ENCODE peak calls at places on chromosomes 16 and 17, in six cellular contexts. One of them, this sample, is unnamed.

GRCh38 chr16:73183678-73184092 is 135.8 kb upstream of the ZFHX3 start:
- DNase-seq in IMR-90: no peak
- DNase-seq in H9: no peak
- DNase-seq in mesenchymal stem cell: no peak
- DNase-seq in neuronal stem cell: no peak
- DNase-seq in trophoblast cell: no peak
- DNase-seq in this sample: no peak

GRCh38 chr16:85429776-85430522 is 183.2 kb upstream of the GSE1 start:
- DNase-seq in neuronal stem cell: no peak
- DNase-seq in mesenchymal stem cell: no peak
- DNase-seq in trophoblast cell: no peak
- DNase-seq in IMR-90: no peak
- DNase-seq in H9: no peak
- DNase-seq in this sample: no peak

GRCh38 chr17:77451894-77452852 is 311.4 kb downstream of the SEC14L1 start:
- DNase-seq in H9: peak
- DNase-seq in IMR-90: peak
- DNase-seq in mesenchymal stem cell: peak
- DNase-seq in neuronal stem cell: no peak
- DNase-seq in trophoblast cell: peak
- DNase-seq in this sample: peak

GRCh38 chr16:64061621-64062020 is 1060.2 kb downstream of the CDH11 start:
- DNase-seq in trophoblast cell: no peak
- DNase-seq in mesenchymal stem cell: no peak
- DNase-seq in IMR-90: no peak
- DNase-seq in neuronal stem cell: no peak
- DNase-seq in H9: no peak
- DNase-seq in this sample: no peak

GRCh38 chr17:16448490-16448889 is 33.1 kb downstream of the TRPV2 start:
- DNase-seq in trophoblast cell: no peak
- DNase-seq in mesenchymal stem cell: no peak
- DNase-seq in H9: no peak
- DNase-seq in neuronal stem cell: no peak
- DNase-seq in IMR-90: no peak
- DNase-seq in this sample: no peak

GRCh38 chr17:68290955-68291835 is at the start of the genes ARSG and SLC16A6:
- DNase-seq in neuronal stem cell: peak
- DNase-seq in mesenchymal stem cell: peak
- DNase-seq in trophoblast cell: no peak
- DNase-seq in H9: peak
- DNase-seq in IMR-90: peak
- DNase-seq in this sample: peak

GRCh38 chr16:9500872-9501271 is 409.4 kb downstream of the HAPSTR1 start:
- DNase-seq in IMR-90: no peak
- DNase-seq in neuronal stem cell: no peak
- DNase-seq in H9: no peak
- DNase-seq in mesenchymal stem cell: no peak
- DNase-seq in trophoblast cell: no peak
- DNase-seq in this sample: no peak

GRCh38 chr17:80637286-80637703 is 92.7 kb downstream of the RPTOR start:
- DNase-seq in mesenchymal stem cell: no peak
- DNase-seq in neuronal stem cell: no peak
- DNase-seq in IMR-90: no peak
- DNase-seq in H9: no peak
- DNase-seq in trophoblast cell: no peak
- DNase-seq in this sample: no peak

GRCh38 chr17:34171245-34171818 is 83.8 kb upstream of the CCL2 start:
- DNase-seq in H9: peak
- DNase-seq in mesenchymal stem cell: peak
- DNase-seq in neuronal stem cell: peak
- DNase-seq in trophoblast cell: peak
- DNase-seq in IMR-90: peak
- DNase-seq in this sample: peak

GRCh38 chr16:86986809-86987487 is 330.2 kb downstream of the C16orf95 start:
- DNase-seq in trophoblast cell: peak
- DNase-seq in mesenchymal stem cell: no peak
- DNase-seq in neuronal stem cell: no peak
- DNase-seq in IMR-90: no peak
- DNase-seq in H9: no peak
- DNase-seq in this sample: no peak

GRCh38 chr17:60087882-60088669 is 9.4 kb upstream of the HEATR6 start:
- DNase-seq in mesenchymal stem cell: no peak
- DNase-seq in IMR-90: no peak
- DNase-seq in neuronal stem cell: no peak
- DNase-seq in H9: peak
- DNase-seq in trophoblast cell: no peak
- DNase-seq in this sample: no peak

GRCh38 chr17:61989509-61989908 is 61.7 kb upstream of the INTS2 start:
- DNase-seq in neuronal stem cell: no peak
- DNase-seq in mesenchymal stem cell: no peak
- DNase-seq in IMR-90: no peak
- DNase-seq in trophoblast cell: no peak
- DNase-seq in H9: no peak
- DNase-seq in this sample: no peak

GRCh38 chr17:9900019-9900594 is 5.0 kb downstream of the RCVRN start:
- DNase-seq in trophoblast cell: no peak
- DNase-seq in mesenchymal stem cell: peak
- DNase-seq in neuronal stem cell: no peak
- DNase-seq in H9: no peak
- DNase-seq in IMR-90: no peak
- DNase-seq in this sample: no peak

GRCh38 chr17:73397278-73397826 is 85.6 kb upstream of the CDC42EP4 start:
- DNase-seq in mesenchymal stem cell: no peak
- DNase-seq in neuronal stem cell: no peak
- DNase-seq in trophoblast cell: no peak
- DNase-seq in IMR-90: no peak
- DNase-seq in H9: peak
- DNase-seq in this sample: no peak

GRCh38 chr16:79484237-79484636 is 116.3 kb downstream of the MAF start:
- DNase-seq in trophoblast cell: no peak
- DNase-seq in H9: no peak
- DNase-seq in neuronal stem cell: no peak
- DNase-seq in mesenchymal stem cell: no peak
- DNase-seq in IMR-90: no peak
- DNase-seq in this sample: no peak

DNA sequence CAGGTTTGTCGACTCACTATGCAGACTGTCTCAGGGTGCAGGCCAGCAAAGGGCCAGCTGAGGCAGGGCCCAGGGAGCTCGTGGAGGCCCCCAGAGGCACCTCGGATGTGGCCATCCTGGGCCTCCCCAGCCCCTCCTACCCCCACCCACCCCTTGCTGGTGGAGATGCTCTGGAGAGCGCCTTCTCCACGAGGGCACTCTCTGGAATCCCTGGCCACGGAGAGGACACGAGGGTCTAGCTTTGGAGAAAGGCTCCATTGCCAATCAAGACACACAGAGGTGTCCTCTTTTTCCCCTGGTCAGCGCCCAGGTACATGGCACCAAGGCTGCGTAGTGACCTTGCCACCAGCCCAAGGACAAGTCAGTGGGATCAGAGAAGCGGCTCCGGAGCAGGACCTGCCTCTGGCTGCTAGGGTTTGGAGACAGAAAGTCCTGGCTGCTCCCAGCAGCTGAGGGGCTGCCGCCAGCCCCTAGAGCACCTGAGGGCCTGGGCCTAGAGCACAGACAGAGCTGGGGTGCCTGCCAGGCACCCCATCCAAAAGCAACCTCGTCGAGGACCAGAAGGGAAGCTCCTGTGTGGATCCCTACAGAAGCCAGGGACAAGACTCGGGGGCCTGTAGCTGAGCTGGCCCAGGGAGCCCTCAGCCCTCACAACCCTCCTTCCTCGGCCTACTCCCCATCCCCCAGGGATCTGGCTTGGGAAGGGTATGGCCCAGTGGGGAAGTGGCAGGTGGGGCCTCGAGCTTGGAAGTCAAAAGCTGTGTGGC is 18.7 kb downstream of the ARL2BP start:
- DNase-seq in mesenchymal stem cell: no peak
- DNase-seq in trophoblast cell: no peak
- DNase-seq in IMR-90: no peak
- DNase-seq in H9: no peak
- DNase-seq in neuronal stem cell: no peak
- DNase-seq in this sample: no peak
- H3K14ac ChIP-seq in mesenchymal stem cell: no peak
- H3K14ac ChIP-seq in trophoblast cell: no peak
- H3K14ac ChIP-seq in IMR-90: no peak
- H3K14ac ChIP-seq in H9: no peak
- H3K14ac ChIP-seq in neuronal stem cell: no peak
- H3K14ac ChIP-seq in this sample: no peak

DNA sequence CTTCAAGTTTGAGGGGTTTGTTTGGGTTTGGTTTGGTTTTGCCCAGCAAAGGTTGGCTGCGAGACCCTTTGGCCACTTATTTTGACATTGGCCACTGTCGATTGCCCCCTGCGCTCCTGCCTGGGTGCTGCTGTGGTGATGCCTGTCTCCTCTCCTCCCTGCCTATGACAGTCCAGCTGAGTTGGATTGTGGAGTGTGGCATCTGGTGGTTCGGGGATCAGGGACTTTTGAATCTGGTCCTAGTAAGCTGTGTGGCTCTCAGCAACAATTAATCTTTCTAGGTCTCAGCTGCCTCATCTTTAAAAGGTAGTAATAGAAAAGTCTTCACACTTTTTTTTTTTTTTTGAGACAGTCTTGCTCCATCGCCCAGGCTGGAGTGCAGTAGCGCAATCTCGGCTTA is 27.1 kb downstream of the CDK5RAP3 start:
- DNase-seq in neuronal stem cell: no peak
- DNase-seq in trophoblast cell: no peak
- DNase-seq in H9: no peak
- DNase-seq in mesenchymal stem cell: no peak
- DNase-seq in IMR-90: no peak
- DNase-seq in this sample: no peak
- H3K14ac ChIP-seq in neuronal stem cell: no peak
- H3K14ac ChIP-seq in trophoblast cell: no peak
- H3K14ac ChIP-seq in H9: peak
- H3K14ac ChIP-seq in mesenchymal stem cell: no peak
- H3K14ac ChIP-seq in IMR-90: no peak
- H3K14ac ChIP-seq in this sample: no peak

GRCh38 chr16:62741692-62742091 is 705.5 kb upstream of the CDH8 start:
- DNase-seq in neuronal stem cell: no peak
- DNase-seq in trophoblast cell: no peak
- DNase-seq in H9: no peak
- DNase-seq in IMR-90: no peak
- DNase-seq in mesenchymal stem cell: no peak
- DNase-seq in this sample: no peak
- H3K14ac ChIP-seq in neuronal stem cell: no peak
- H3K14ac ChIP-seq in trophoblast cell: no peak
- H3K14ac ChIP-seq in H9: no peak
- H3K14ac ChIP-seq in IMR-90: no peak
- H3K14ac ChIP-seq in mesenchymal stem cell: no peak
- H3K14ac ChIP-seq in this sample: no peak

GRCh38 chr17:19958023-19958422 is 19.6 kb downstream of the AKAP10 start:
- DNase-seq in trophoblast cell: peak
- DNase-seq in mesenchymal stem cell: peak
- DNase-seq in H9: peak
- DNase-seq in IMR-90: peak
- DNase-seq in neuronal stem cell: peak
- DNase-seq in this sample: no peak
- H3K14ac ChIP-seq in trophoblast cell: no peak
- H3K14ac ChIP-seq in mesenchymal stem cell: no peak
- H3K14ac ChIP-seq in H9: no peak
- H3K14ac ChIP-seq in IMR-90: no peak
- H3K14ac ChIP-seq in neuronal stem cell: no peak
- H3K14ac ChIP-seq in this sample: no peak

GRCh38 chr16:65817799-65818198 is 548.7 kb upstream of the CDH5 start:
- DNase-seq in neuronal stem cell: no peak
- DNase-seq in IMR-90: no peak
- DNase-seq in mesenchymal stem cell: no peak
- DNase-seq in trophoblast cell: no peak
- DNase-seq in H9: no peak
- DNase-seq in this sample: no peak

GRCh38 chr16:65817066-65817465 is 549.4 kb upstream of the CDH5 start:
- DNase-seq in H9: peak
- DNase-seq in neuronal stem cell: no peak
- DNase-seq in IMR-90: no peak
- DNase-seq in trophoblast cell: no peak
- DNase-seq in mesenchymal stem cell: no peak
- DNase-seq in this sample: no peak

GRCh38 chr16:65816556-65816955 is 549.9 kb upstream of the CDH5 start:
- DNase-seq in IMR-90: no peak
- DNase-seq in H9: no peak
- DNase-seq in trophoblast cell: no peak
- DNase-seq in neuronal stem cell: no peak
- DNase-seq in mesenchymal stem cell: no peak
- DNase-seq in this sample: no peak

DNA sequence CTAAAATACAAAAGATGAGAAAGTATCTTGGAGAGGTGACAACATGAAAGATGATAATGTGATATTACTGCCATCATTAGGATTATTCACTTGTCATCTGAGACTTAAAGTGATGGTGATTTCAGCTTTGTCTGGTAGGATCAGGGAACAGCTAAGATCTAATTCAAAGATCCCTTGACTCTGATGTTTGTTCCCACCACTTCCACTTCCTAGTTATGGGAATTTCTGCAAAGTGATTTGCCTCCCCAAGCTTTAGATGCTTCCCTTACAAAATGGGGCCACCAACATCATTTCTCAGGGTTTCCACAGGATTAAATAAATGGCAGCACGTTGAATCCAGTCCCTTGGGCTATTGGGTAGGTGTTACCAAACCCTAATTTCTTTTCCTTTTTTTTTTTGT is 550.8 kb upstream of the CDH5 start:
- DNase-seq in neuronal stem cell: no peak
- DNase-seq in trophoblast cell: no peak
- DNase-seq in H9: no peak
- DNase-seq in mesenchymal stem cell: no peak
- DNase-seq in IMR-90: no peak
- DNase-seq in this sample: no peak
- H3K14ac ChIP-seq in neuronal stem cell: no peak
- H3K14ac ChIP-seq in trophoblast cell: no peak
- H3K14ac ChIP-seq in H9: no peak
- H3K14ac ChIP-seq in mesenchymal stem cell: no peak
- H3K14ac ChIP-seq in IMR-90: no peak
- H3K14ac ChIP-seq in this sample: no peak

This sample was measured in H1.